ENCODE peak calls at places on chromosomes 13 and 19, in seven cellular contexts. L is retinal pigment epithelial cell, G is psoas muscle, J is pancreas, W is fibroblast of lung, D is lower leg skin, N is ascending aorta. S is an unnamed sample.

GRCh38 chr13:48448963-48449614 is 36.2 kb upstream of the LPAR6 start:
- DNase-seq in L (no peak), G (no peak), J (no peak), W (peak), D (no peak), N (no peak), S (no peak)

GRCh38 chr19:40461669-40462221 is 3.8 kb downstream of the BLVRB start:
- DNase-seq in L (no peak), G (peak), J (peak), W (no peak), D (no peak), N (peak), S (no peak)

GRCh38 chr13:51625555-51626345 is 41.5 kb downstream of the WDFY2 start:
- DNase-seq in L (peak), G (no peak), J (peak), W (peak), D (no peak), N (no peak), S (no peak)

GRCh38 chr19:1953441-1954094 is 12.6 kb downstream of the CSNK1G2 start:
- DNase-seq in L (no peak), G (no peak), J (peak), W (no peak), D (no peak), N (no peak), S (no peak)

GRCh38 chr13:48739346-48740037 is 85.8 kb downstream of the CYSLTR2 start:
- DNase-seq in L (peak), G (no peak), J (no peak), W (peak), D (no peak), N (no peak), S (no peak)

GRCh38 chr19:19447536-19448237 is 42.2 kb downstream of the GATAD2A start:
- DNase-seq in L (no peak), G (no peak), J (peak), W (no peak), D (no peak), N (no peak), S (no peak)

GRCh38 chr19:40314646-40315045 is 29.5 kb upstream of the AKT2 start:
- DNase-seq in L (no peak), G (no peak), J (no peak), W (no peak), D (no peak), N (no peak), S (no peak)

GRCh38 chr13:58619396-58620113 is 988.0 kb downstream of the PCDH17 start:
- DNase-seq in L (no peak), G (no peak), J (no peak), W (no peak), D (no peak), N (no peak), S (no peak)

GRCh38 chr19:41175825-41176734 is 16.9 kb upstream of the CYP2S1 start:
- DNase-seq in L (peak), G (no peak), J (no peak), W (peak), D (no peak), N (no peak), S (peak)

GRCh38 chr19:17539288-17540117 is 15.9 kb upstream of the COLGALT1 start:
- DNase-seq in L (peak), G (peak), J (peak), W (peak), D (peak), N (peak), S (no peak)
- TF ChIP-seq CTCF in L (peak), G (peak), J (no peak), W (no peak), D (no peak), N (peak), S (peak)

GRCh38 chr13:112782433-112783010 is 92.7 kb downstream of the ATP11A start:
- DNase-seq in L (no peak), G (no peak), J (no peak), W (no peak), D (peak), N (no peak), S (no peak)
- H3K4me3 ChIP-seq in L (no peak), G (no peak), J (no peak), W (no peak), D (no peak), N (no peak), S (no peak)

GRCh38 chr13:61880576-61881283 is 465.1 kb upstream of the PCDH20 start:
- DNase-seq in L (no peak), G (no peak), J (no peak), W (peak), D (no peak), N (no peak), S (no peak)
- TF ChIP-seq CTCF in L (peak), G (no peak), J (peak), W (no peak), D (no peak), N (no peak), S (no peak)

DNA sequence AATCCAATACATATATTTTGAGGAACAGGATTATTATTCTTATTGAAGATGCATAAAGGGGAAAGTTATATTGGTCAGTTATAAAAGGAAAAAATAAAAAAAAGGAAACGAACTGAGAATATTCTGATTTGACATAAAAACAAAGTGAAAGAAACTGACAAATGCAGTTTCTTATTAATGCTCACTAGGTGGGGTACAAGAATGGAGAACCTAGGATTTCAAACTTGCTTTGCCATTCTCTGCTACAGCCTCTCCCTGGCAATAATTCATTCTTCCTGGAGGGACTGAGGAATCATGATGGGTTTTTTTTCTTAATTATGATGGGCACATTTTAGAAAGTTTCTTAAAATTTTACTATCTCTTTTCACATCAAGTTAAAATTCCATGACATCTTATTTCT is 154.9 kb downstream of the PCDH9 start:
- DNase-seq in L (no peak), G (no peak), J (no peak), W (peak), D (no peak), N (no peak), S (no peak)
- H3K4me3 ChIP-seq in L (no peak), G (no peak), J (no peak), W (no peak), D (no peak), N (no peak), S (no peak)

DNA sequence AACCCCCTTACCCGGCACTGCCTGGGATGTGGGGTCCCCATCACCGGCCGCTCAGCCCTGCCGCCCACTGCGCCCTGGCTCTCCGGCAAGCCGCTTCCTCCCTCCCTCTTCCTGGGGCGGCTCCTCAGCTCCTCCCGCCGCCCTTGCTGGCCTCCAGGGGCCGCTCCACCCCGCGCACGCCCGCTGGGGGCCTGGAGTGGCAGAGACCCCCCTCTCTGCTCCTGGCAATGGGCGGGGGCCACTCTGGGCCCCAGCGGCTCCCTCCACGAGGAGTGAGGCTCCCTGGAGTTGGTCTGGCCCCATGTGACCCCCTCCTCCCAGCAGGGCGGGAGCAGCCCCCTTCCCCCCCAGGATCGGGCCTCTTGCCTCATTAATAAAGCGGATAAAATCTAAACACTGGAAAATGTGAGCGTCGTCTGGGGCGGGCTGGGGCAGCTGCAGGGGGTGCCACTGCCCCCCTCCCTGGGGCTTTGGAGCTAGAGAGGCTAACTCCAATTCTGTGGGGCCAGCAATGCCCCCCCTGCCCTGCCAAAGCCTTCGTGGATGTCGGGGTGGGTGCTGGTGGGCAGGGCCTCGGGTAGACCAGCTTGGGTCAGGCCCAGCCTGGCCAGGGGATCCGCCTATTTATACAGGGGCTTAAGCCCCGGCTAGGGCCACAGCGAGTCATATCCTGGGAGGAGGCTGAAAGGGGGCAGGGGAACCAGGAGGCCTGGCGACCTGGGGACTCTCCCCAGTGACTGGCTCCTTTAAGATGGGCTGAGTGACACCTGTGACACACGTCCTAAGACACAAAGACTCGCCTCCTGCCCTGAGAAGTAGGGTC is at the start of gene PTGER1:
- DNase-seq in L (no peak), G (no peak), J (peak), W (peak), D (no peak), N (no peak), S (no peak)
- TF ChIP-seq CTCF in L (peak), G (no peak), J (no peak), W (peak), D (no peak), N (peak), S (peak)

GRCh38 chr19:8430650-8431049 is 14.1 kb upstream of the HNRNPM start:
- DNase-seq in L (no peak), G (no peak), J (no peak), W (no peak), D (no peak), N (no peak), S (no peak)

GRCh38 chr19:8426283-8426682 is 13.2 kb downstream of the MARCHF2 start:
- DNase-seq in L (no peak), G (no peak), J (no peak), W (no peak), D (no peak), N (no peak), S (no peak)

GRCh38 chr19:8423821-8424223 is 10.7 kb downstream of the MARCHF2 start:
- DNase-seq in L (peak), G (peak), J (no peak), W (peak), D (peak), N (peak), S (peak)

GRCh38 chr19:8429826-8430225 is 14.9 kb upstream of the HNRNPM start:
- DNase-seq in L (no peak), G (no peak), J (no peak), W (no peak), D (no peak), N (no peak), S (no peak)

DNA sequence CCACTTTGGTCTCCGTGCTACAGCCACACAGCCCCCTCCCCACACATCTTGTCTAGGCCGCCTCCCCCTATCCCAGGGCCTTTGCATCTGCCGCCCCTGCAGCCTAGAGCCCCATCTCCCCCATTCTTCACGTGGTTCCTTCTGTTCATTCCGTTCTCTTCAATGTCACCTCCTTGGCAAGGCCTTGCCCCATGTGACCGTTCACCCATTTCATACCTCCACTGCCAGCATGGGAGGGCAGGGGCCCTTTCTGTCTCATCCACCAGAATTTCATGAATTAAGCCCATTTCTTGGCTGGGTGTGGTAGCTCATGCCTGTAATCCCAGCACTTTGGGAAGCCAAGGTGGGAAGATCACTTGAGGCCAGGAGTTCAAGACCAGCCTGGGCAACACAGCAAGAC is 15.7 kb upstream of the HNRNPM start:
- DNase-seq in L (no peak), G (no peak), J (no peak), W (no peak), D (no peak), N (no peak), S (no peak)
- H3K4me3 ChIP-seq in L (no peak), G (no peak), J (no peak), W (no peak), D (no peak), N (no peak), S (no peak)

GRCh38 chr19:3605361-3605760 is 1.3 kb downstream of the TBXA2R start:
- DNase-seq in L (no peak), G (no peak), J (no peak), W (no peak), D (no peak), N (no peak), S (no peak)

GRCh38 chr19:3604987-3605343 is 1.7 kb downstream of the TBXA2R start:
- DNase-seq in L (no peak), G (no peak), J (no peak), W (no peak), D (no peak), N (no peak), S (no peak)

GRCh38 chr19:3601021-3601420 is 5.7 kb downstream of the TBXA2R start:
- DNase-seq in L (no peak), G (no peak), J (no peak), W (no peak), D (no peak), N (no peak), S (no peak)

GRCh38 chr19:3604227-3604986 is 2.3 kb downstream of the TBXA2R start:
- DNase-seq in L (no peak), G (no peak), J (no peak), W (no peak), D (no peak), N (peak), S (no peak)

GRCh38 chr19:3603121-3603841 is 3.4 kb downstream of the TBXA2R start:
- DNase-seq in L (no peak), G (no peak), J (no peak), W (no peak), D (no peak), N (peak), S (no peak)
- TF ChIP-seq CTCF in L (no peak), G (no peak), J (no peak), W (no peak), D (no peak), N (no peak), S (no peak)

GRCh38 chr19:48111280-48111679 is 663 bp upstream of the PLA2G4C start:
- DNase-seq in L (no peak), G (no peak), J (no peak), W (no peak), D (no peak), N (no peak), S (no peak)
- H3K4me3 ChIP-seq in L (no peak), G (no peak), J (no peak), W (no peak), D (no peak), N (peak), S (no peak)

GRCh38 chr13:39417643-39418042 is 185.3 kb downstream of the LHFPL6 start:
- DNase-seq in L (peak), G (no peak), J (no peak), W (peak), D (no peak), N (no peak), S (peak)

GRCh38 chr13:39415003-39415402 is 188.0 kb downstream of the LHFPL6 start:
- DNase-seq in L (peak), G (no peak), J (no peak), W (peak), D (no peak), N (no peak), S (no peak)

GRCh38 chr13:39414339-39414738 is 188.7 kb downstream of the LHFPL6 start:
- DNase-seq in L (no peak), G (no peak), J (no peak), W (no peak), D (no peak), N (no peak), S (no peak)

GRCh38 chr13:39417131-39417530 is 185.9 kb downstream of the LHFPL6 start:
- DNase-seq in L (no peak), G (no peak), J (no peak), W (no peak), D (no peak), N (no peak), S (no peak)

GRCh38 chr13:39415403-39415802 is 187.6 kb downstream of the LHFPL6 start:
- DNase-seq in L (peak), G (peak), J (peak), W (peak), D (no peak), N (peak), S (no peak)
- TF ChIP-seq CTCF in L (peak), G (peak), J (no peak), W (peak), D (no peak), N (peak), S (peak)

S was measured in AG04449.